ENCODE peak calls at places on chromosome 5, in eight cellular contexts. One of them, this sample, is unnamed.

GRCh38 chr5:177113566-177114424 is 19.8 kb upstream of the NSD1 start:
- DNase-seq in A549: peak
- DNase-seq in astrocyte of the spinal cord: peak
- DNase-seq in SJSA1: peak
- DNase-seq in sigmoid colon: peak
- DNase-seq in psoas muscle: peak
- DNase-seq in CD8-positive, alpha-beta memory T cell: peak
- DNase-seq in SK-N-SH: peak
- DNase-seq in this sample: no peak

GRCh38 chr5:64944868-64945267 is 176.1 kb downstream of the CWC27 start:
- DNase-seq in A549: no peak
- DNase-seq in CD8-positive, alpha-beta memory T cell: no peak
- DNase-seq in astrocyte of the spinal cord: no peak
- DNase-seq in sigmoid colon: no peak
- DNase-seq in SJSA1: no peak
- DNase-seq in psoas muscle: no peak
- DNase-seq in SK-N-SH: no peak
- DNase-seq in this sample: no peak

GRCh38 chr5:77957931-77958476 is 181.9 kb upstream of the TBCA start:
- DNase-seq in A549: no peak
- DNase-seq in CD8-positive, alpha-beta memory T cell: no peak
- DNase-seq in psoas muscle: no peak
- DNase-seq in SJSA1: no peak
- DNase-seq in astrocyte of the spinal cord: no peak
- DNase-seq in sigmoid colon: no peak
- DNase-seq in SK-N-SH: no peak
- DNase-seq in this sample: no peak

GRCh38 chr5:14342306-14342705 is 199.2 kb downstream of the TRIO start:
- DNase-seq in psoas muscle: no peak
- DNase-seq in A549: no peak
- DNase-seq in sigmoid colon: no peak
- DNase-seq in SJSA1: no peak
- DNase-seq in CD8-positive, alpha-beta memory T cell: no peak
- DNase-seq in SK-N-SH: no peak
- DNase-seq in astrocyte of the spinal cord: no peak
- DNase-seq in this sample: no peak

GRCh38 chr5:172453206-172453985 is 929 bp downstream of the SH3PXD2B start:
- DNase-seq in CD8-positive, alpha-beta memory T cell: no peak
- DNase-seq in SJSA1: no peak
- DNase-seq in A549: peak
- DNase-seq in SK-N-SH: peak
- DNase-seq in psoas muscle: no peak
- DNase-seq in sigmoid colon: peak
- DNase-seq in astrocyte of the spinal cord: peak
- DNase-seq in this sample: peak

GRCh38 chr5:57698785-57699184 is 216.2 kb upstream of the ACTBL2 start:
- DNase-seq in astrocyte of the spinal cord: no peak
- DNase-seq in psoas muscle: no peak
- DNase-seq in CD8-positive, alpha-beta memory T cell: no peak
- DNase-seq in SK-N-SH: no peak
- DNase-seq in A549: peak
- DNase-seq in SJSA1: peak
- DNase-seq in sigmoid colon: no peak
- DNase-seq in this sample: no peak

GRCh38 chr5:109256486-109256885 is 153.3 kb downstream of the PJA2 start:
- DNase-seq in A549: no peak
- DNase-seq in psoas muscle: no peak
- DNase-seq in CD8-positive, alpha-beta memory T cell: no peak
- DNase-seq in sigmoid colon: no peak
- DNase-seq in astrocyte of the spinal cord: peak
- DNase-seq in SJSA1: no peak
- DNase-seq in SK-N-SH: no peak
- DNase-seq in this sample: no peak

GRCh38 chr5:9545959-9546851 is at the start of gene SEMA5A:
- DNase-seq in A549: no peak
- DNase-seq in CD8-positive, alpha-beta memory T cell: peak
- DNase-seq in SK-N-SH: peak
- DNase-seq in sigmoid colon: peak
- DNase-seq in SJSA1: peak
- DNase-seq in psoas muscle: peak
- DNase-seq in astrocyte of the spinal cord: peak
- DNase-seq in this sample: no peak

GRCh38 chr5:80141147-80141671 is 106.1 kb downstream of the THBS4 start:
- DNase-seq in SJSA1: no peak
- DNase-seq in astrocyte of the spinal cord: no peak
- DNase-seq in sigmoid colon: peak
- DNase-seq in A549: no peak
- DNase-seq in CD8-positive, alpha-beta memory T cell: no peak
- DNase-seq in SK-N-SH: peak
- DNase-seq in psoas muscle: peak
- DNase-seq in this sample: peak

GRCh38 chr5:96661101-96661840 is 905 bp upstream of the CAST start:
- DNase-seq in psoas muscle: peak
- DNase-seq in sigmoid colon: peak
- DNase-seq in SJSA1: peak
- DNase-seq in A549: peak
- DNase-seq in CD8-positive, alpha-beta memory T cell: peak
- DNase-seq in astrocyte of the spinal cord: peak
- DNase-seq in SK-N-SH: peak
- DNase-seq in this sample: no peak

GRCh38 chr5:83548556-83548955 is 77.0 kb downstream of the VCAN start:
- DNase-seq in psoas muscle: no peak
- DNase-seq in CD8-positive, alpha-beta memory T cell: no peak
- DNase-seq in sigmoid colon: no peak
- DNase-seq in SK-N-SH: no peak
- DNase-seq in A549: no peak
- DNase-seq in SJSA1: no peak
- DNase-seq in astrocyte of the spinal cord: peak
- DNase-seq in this sample: no peak

GRCh38 chr5:10912435-10912834 is 151.4 kb upstream of the DAP start:
- DNase-seq in A549: no peak
- DNase-seq in CD8-positive, alpha-beta memory T cell: no peak
- DNase-seq in SJSA1: no peak
- DNase-seq in astrocyte of the spinal cord: no peak
- DNase-seq in SK-N-SH: no peak
- DNase-seq in sigmoid colon: no peak
- DNase-seq in psoas muscle: no peak
- DNase-seq in this sample: no peak

GRCh38 chr5:140417235-140417634 is 15.6 kb downstream of the ANKHD1 start:
- DNase-seq in A549: no peak
- DNase-seq in astrocyte of the spinal cord: no peak
- DNase-seq in psoas muscle: no peak
- DNase-seq in CD8-positive, alpha-beta memory T cell: no peak
- DNase-seq in SJSA1: no peak
- DNase-seq in SK-N-SH: no peak
- DNase-seq in sigmoid colon: no peak
- DNase-seq in this sample: no peak

GRCh38 chr5:16877267-16877935 is 58.7 kb downstream of the MYO10 start:
- DNase-seq in CD8-positive, alpha-beta memory T cell: no peak
- DNase-seq in SK-N-SH: no peak
- DNase-seq in SJSA1: no peak
- DNase-seq in psoas muscle: no peak
- DNase-seq in sigmoid colon: no peak
- DNase-seq in astrocyte of the spinal cord: no peak
- DNase-seq in A549: no peak
- DNase-seq in this sample: no peak

GRCh38 chr5:52607425-52607824 is 180.3 kb upstream of the ITGA1 start:
- DNase-seq in A549: no peak
- DNase-seq in psoas muscle: no peak
- DNase-seq in astrocyte of the spinal cord: no peak
- DNase-seq in SK-N-SH: no peak
- DNase-seq in SJSA1: no peak
- DNase-seq in CD8-positive, alpha-beta memory T cell: no peak
- DNase-seq in sigmoid colon: no peak
- DNase-seq in this sample: no peak

GRCh38 chr5:52605992-52606321 is 181.8 kb upstream of the ITGA1 start:
- DNase-seq in CD8-positive, alpha-beta memory T cell: no peak
- DNase-seq in sigmoid colon: no peak
- DNase-seq in SJSA1: no peak
- DNase-seq in astrocyte of the spinal cord: no peak
- DNase-seq in SK-N-SH: peak
- DNase-seq in A549: no peak
- DNase-seq in psoas muscle: no peak
- DNase-seq in this sample: no peak

GRCh38 chr5:52603742-52604141 is 184.0 kb upstream of the ITGA1 start:
- DNase-seq in astrocyte of the spinal cord: no peak
- DNase-seq in sigmoid colon: no peak
- DNase-seq in A549: no peak
- DNase-seq in psoas muscle: no peak
- DNase-seq in CD8-positive, alpha-beta memory T cell: no peak
- DNase-seq in SK-N-SH: no peak
- DNase-seq in SJSA1: no peak
- DNase-seq in this sample: no peak

GRCh38 chr5:52605317-52605991 is 182.3 kb upstream of the ITGA1 start:
- DNase-seq in SJSA1: no peak
- DNase-seq in A549: no peak
- DNase-seq in astrocyte of the spinal cord: no peak
- DNase-seq in sigmoid colon: no peak
- DNase-seq in SK-N-SH: no peak
- DNase-seq in CD8-positive, alpha-beta memory T cell: no peak
- DNase-seq in psoas muscle: no peak
- DNase-seq in this sample: no peak

DNA sequence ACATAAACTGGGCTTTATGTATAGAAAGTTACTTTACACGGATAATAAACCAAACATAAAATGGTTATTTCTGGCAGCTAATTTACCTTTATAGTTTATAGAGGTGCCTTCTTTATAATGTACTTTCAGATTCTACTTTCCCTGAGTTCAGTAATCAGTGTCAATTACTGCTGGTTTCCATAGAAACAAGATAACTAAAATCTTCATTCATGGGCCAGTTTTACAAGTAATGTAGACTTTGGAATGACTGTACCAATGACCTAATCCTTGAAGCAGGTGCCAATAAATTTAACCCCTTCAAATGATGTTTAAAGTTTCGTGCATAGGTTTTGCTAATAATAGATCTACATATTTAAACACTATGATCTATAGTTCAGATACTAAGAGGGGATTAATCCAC is 183.6 kb upstream of the ITGA1 start:
- DNase-seq in sigmoid colon: no peak
- DNase-seq in SJSA1: no peak
- DNase-seq in SK-N-SH: no peak
- DNase-seq in A549: no peak
- DNase-seq in CD8-positive, alpha-beta memory T cell: no peak
- DNase-seq in astrocyte of the spinal cord: no peak
- DNase-seq in psoas muscle: no peak
- DNase-seq in this sample: no peak
- H3K4me3 ChIP-seq in sigmoid colon: no peak
- H3K4me3 ChIP-seq in SJSA1: no peak
- H3K4me3 ChIP-seq in SK-N-SH: no peak
- H3K4me3 ChIP-seq in A549: no peak
- H3K4me3 ChIP-seq in CD8-positive, alpha-beta memory T cell: no peak
- H3K4me3 ChIP-seq in astrocyte of the spinal cord: no peak
- H3K4me3 ChIP-seq in psoas muscle: no peak
- H3K4me3 ChIP-seq in this sample: no peak

DNA sequence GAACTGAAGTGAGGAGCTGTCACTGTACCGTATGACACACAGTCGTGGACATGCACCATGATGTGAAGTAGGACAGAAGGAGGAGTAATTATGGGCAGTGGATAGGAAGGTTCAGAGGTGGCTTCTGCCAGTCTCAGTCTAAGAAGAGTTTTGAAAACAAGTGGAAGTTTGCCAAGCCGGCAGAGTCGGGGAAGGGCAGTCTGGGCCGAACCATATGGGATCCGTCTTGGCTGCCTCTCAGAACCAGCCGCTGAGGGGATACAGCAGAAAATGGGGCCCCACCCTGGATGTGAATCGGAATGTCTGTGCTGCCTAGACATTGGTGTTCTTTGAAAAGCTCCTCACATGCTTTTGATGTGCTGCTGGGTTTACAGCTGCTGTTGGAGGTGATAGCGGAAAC is 11.1 kb downstream of the SNX18 start:
- DNase-seq in SJSA1: no peak
- DNase-seq in A549: no peak
- DNase-seq in CD8-positive, alpha-beta memory T cell: no peak
- DNase-seq in SK-N-SH: no peak
- DNase-seq in astrocyte of the spinal cord: no peak
- DNase-seq in psoas muscle: no peak
- DNase-seq in sigmoid colon: no peak
- DNase-seq in this sample: no peak
- H3K4me3 ChIP-seq in SJSA1: no peak
- H3K4me3 ChIP-seq in A549: no peak
- H3K4me3 ChIP-seq in CD8-positive, alpha-beta memory T cell: no peak
- H3K4me3 ChIP-seq in SK-N-SH: no peak
- H3K4me3 ChIP-seq in astrocyte of the spinal cord: no peak
- H3K4me3 ChIP-seq in psoas muscle: no peak
- H3K4me3 ChIP-seq in sigmoid colon: no peak
- H3K4me3 ChIP-seq in this sample: no peak

GRCh38 chr5:61309115-61309514 is 22.9 kb upstream of the ZSWIM6 start:
- DNase-seq in CD8-positive, alpha-beta memory T cell: no peak
- DNase-seq in sigmoid colon: no peak
- DNase-seq in SK-N-SH: no peak
- DNase-seq in SJSA1: no peak
- DNase-seq in A549: no peak
- DNase-seq in astrocyte of the spinal cord: no peak
- DNase-seq in psoas muscle: no peak
- DNase-seq in this sample: no peak
- H3K4me3 ChIP-seq in CD8-positive, alpha-beta memory T cell: no peak
- H3K4me3 ChIP-seq in sigmoid colon: no peak
- H3K4me3 ChIP-seq in SK-N-SH: no peak
- H3K4me3 ChIP-seq in SJSA1: no peak
- H3K4me3 ChIP-seq in A549: no peak
- H3K4me3 ChIP-seq in astrocyte of the spinal cord: no peak
- H3K4me3 ChIP-seq in psoas muscle: no peak
- H3K4me3 ChIP-seq in this sample: no peak

GRCh38 chr5:25066239-25066638 is 421.5 kb upstream of the CDH10 start:
- DNase-seq in A549: no peak
- DNase-seq in psoas muscle: no peak
- DNase-seq in SK-N-SH: no peak
- DNase-seq in sigmoid colon: no peak
- DNase-seq in SJSA1: no peak
- DNase-seq in astrocyte of the spinal cord: no peak
- DNase-seq in CD8-positive, alpha-beta memory T cell: no peak
- DNase-seq in this sample: no peak

GRCh38 chr5:25064306-25064705 is 419.5 kb upstream of the CDH10 start:
- DNase-seq in astrocyte of the spinal cord: no peak
- DNase-seq in SJSA1: no peak
- DNase-seq in A549: no peak
- DNase-seq in SK-N-SH: no peak
- DNase-seq in CD8-positive, alpha-beta memory T cell: no peak
- DNase-seq in sigmoid colon: no peak
- DNase-seq in psoas muscle: no peak
- DNase-seq in this sample: no peak

GRCh38 chr5:25056846-25057245 is 412.1 kb upstream of the CDH10 start:
- DNase-seq in SK-N-SH: no peak
- DNase-seq in psoas muscle: no peak
- DNase-seq in CD8-positive, alpha-beta memory T cell: no peak
- DNase-seq in sigmoid colon: no peak
- DNase-seq in SJSA1: no peak
- DNase-seq in astrocyte of the spinal cord: no peak
- DNase-seq in A549: no peak
- DNase-seq in this sample: no peak

DNA sequence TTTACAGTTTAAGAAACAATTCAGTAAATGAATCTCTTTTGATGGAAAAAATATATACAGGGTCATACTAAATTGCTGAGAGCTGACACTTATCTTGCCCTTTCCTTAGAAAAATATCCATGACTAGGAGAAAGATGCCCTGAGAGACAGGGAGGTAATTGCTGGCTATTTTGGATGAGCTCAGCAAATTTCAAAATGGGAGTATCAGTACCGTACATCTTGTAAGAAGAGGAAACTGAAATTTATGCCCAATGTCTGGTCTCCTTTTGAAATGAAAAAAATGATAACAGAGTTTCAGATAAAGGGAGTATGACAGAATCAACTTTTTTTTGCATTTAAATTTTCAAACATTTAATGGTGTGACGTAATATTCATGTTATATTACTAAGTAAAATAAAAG is 415.8 kb upstream of the CDH10 start:
- DNase-seq in psoas muscle: no peak
- DNase-seq in SJSA1: no peak
- DNase-seq in sigmoid colon: no peak
- DNase-seq in astrocyte of the spinal cord: no peak
- DNase-seq in CD8-positive, alpha-beta memory T cell: no peak
- DNase-seq in SK-N-SH: no peak
- DNase-seq in A549: no peak
- DNase-seq in this sample: no peak
- H3K4me3 ChIP-seq in psoas muscle: no peak
- H3K4me3 ChIP-seq in SJSA1: no peak
- H3K4me3 ChIP-seq in sigmoid colon: no peak
- H3K4me3 ChIP-seq in astrocyte of the spinal cord: no peak
- H3K4me3 ChIP-seq in CD8-positive, alpha-beta memory T cell: no peak
- H3K4me3 ChIP-seq in SK-N-SH: no peak
- H3K4me3 ChIP-seq in A549: no peak
- H3K4me3 ChIP-seq in this sample: no peak